ENCODE peak calls at places on chromosomes 11 and 22, in five cellular contexts. Z is stomach; J is CD8-positive, alpha-beta T cell; A is cardiac muscle cell; U is psoas muscle. K is an unnamed sample.

GRCh38 chr22:21855715-21856114 is 11.7 kb downstream of the MAPK1 start:
- DNase-seq in Z (no peak), J (no peak), A (no peak), U (no peak), K (no peak)

GRCh38 chr11:82831364-82831763 is 68.9 kb downstream of the PRCP start:
- DNase-seq in Z (no peak), J (no peak), A (no peak), U (no peak), K (no peak)

GRCh38 chr11:4030197-4030596 is 64.4 kb upstream of the RRM1 start:
- DNase-seq in Z (no peak), J (no peak), A (no peak), U (no peak), K (no peak)

GRCh38 chr11:90251599-90251998 is 28.8 kb upstream of the CHORDC1 start:
- DNase-seq in Z (no peak), J (no peak), A (no peak), U (no peak), K (no peak)

GRCh38 chr11:115226556-115226955 is 277.7 kb downstream of the CADM1 start:
- DNase-seq in Z (no peak), J (no peak), A (peak), U (no peak), K (no peak)

GRCh38 chr11:65446446-65447277 is 24.1 kb downstream of the NEAT1 start:
- DNase-seq in Z (peak), J (no peak), A (peak), U (peak), K (no peak)

GRCh38 chr11:9972917-9973504 is 309.1 kb downstream of the SWAP70 start:
- DNase-seq in Z (no peak), J (no peak), A (peak), U (no peak), K (no peak)

GRCh38 chr11:8260202-8260996 is 3.3 kb downstream of the LMO1 start:
- DNase-seq in Z (peak), J (no peak), A (no peak), U (no peak), K (no peak)

GRCh38 chr11:59842316-59842715 is 3.0 kb downstream of the CBLIF start:
- DNase-seq in Z (no peak), J (no peak), A (no peak), U (no peak), K (no peak)

GRCh38 chr11:75325713-75326438 is 25.6 kb downstream of the ARRB1 start:
- DNase-seq in Z (peak), J (no peak), A (peak), U (peak), K (no peak)

DNA sequence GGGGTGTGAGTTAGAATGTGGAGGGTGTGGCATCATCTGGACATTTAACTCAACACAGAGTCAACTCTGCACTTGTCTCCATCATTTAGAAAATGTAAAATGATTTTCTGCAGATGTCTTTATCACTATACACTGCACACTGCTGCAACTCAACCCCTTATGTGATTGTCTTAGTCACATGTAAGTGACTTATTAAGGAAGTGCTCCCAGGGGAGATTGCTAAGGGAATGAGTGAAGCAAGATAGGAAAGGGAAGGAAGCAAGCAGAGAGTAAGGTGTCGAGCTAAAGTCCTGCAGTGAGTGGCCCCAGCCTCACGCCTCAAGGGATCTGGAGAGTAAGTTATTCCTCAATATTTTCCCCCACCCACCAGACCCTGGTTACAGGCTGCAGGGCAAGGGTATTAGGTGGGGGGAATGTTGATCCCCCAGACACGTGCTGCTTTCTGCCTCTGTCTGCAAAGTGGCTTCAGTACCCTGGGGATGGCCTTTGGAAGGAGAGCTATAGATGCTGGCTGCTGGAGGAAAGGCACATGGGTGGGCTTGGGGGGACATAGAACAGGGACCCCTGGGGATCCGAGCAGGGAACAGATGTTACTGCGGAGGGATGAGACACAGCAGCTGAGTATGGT is 7.2 kb upstream of the CBX6 start:
- DNase-seq in Z (no peak), J (no peak), A (no peak), U (no peak), K (no peak)
- TF ChIP-seq CTCF in Z (no peak), J (no peak), A (no peak), U (no peak), K (no peak)

DNA sequence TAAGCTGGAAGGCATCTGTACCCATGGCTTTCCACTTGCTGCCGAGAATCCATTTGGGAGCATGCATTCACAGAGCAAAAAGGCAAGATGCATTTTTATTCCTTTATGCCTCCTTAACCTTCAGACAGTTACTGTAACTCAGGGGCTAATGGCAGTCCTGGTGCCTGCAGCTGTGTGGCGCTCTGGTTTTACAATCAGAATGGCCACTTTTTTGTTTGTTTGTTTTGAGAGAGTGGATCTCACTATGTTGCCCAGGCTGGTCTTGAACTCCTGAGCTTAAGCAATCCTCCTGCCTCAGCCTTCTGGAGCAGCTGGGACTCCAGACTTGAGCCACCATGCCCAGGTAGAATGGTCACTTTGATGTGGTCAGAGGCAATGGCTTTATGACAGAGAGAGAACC is 101.8 kb downstream of the NAV2 start:
- DNase-seq in Z (no peak), J (no peak), A (no peak), U (no peak), K (no peak)
- TF ChIP-seq CTCF in Z (no peak), J (no peak), A (peak), U (no peak), K (no peak)

GRCh38 chr22:42127606-42128005 is 3.0 kb downstream of the CYP2D6 start:
- DNase-seq in Z (no peak), J (no peak), A (no peak), U (no peak), K (no peak)
- TF ChIP-seq CTCF in Z (no peak), J (no peak), A (no peak), U (no peak), K (no peak)

GRCh38 chr11:131760191-131760951 is 390.0 kb downstream of the NTM start:
- DNase-seq in Z (no peak), J (no peak), A (peak), U (peak), K (no peak)
- TF ChIP-seq CTCF in Z (no peak), J (no peak), A (peak), U (no peak), K (peak)

GRCh38 chr11:131925829-131926228 is 555.4 kb downstream of the NTM start:
- DNase-seq in Z (no peak), J (no peak), A (peak), U (no peak), K (no peak)

GRCh38 chr11:131924446-131925240 is 554.2 kb downstream of the NTM start:
- DNase-seq in Z (no peak), J (no peak), A (peak), U (no peak), K (no peak)

GRCh38 chr11:131932584-131933360 is 562.4 kb downstream of the NTM start:
- DNase-seq in Z (no peak), J (no peak), A (no peak), U (no peak), K (no peak)

GRCh38 chr11:131924001-131924400 is 553.6 kb downstream of the NTM start:
- DNase-seq in Z (no peak), J (no peak), A (no peak), U (no peak), K (no peak)

GRCh38 chr11:131928992-131929391 is 558.6 kb downstream of the NTM start:
- DNase-seq in Z (no peak), J (no peak), A (no peak), U (no peak), K (no peak)
- TF ChIP-seq CTCF in Z (no peak), J (no peak), A (no peak), U (no peak), K (no peak)

K was measured in progenitor cell of endocrine pancreas.